ENCODE peak calls at places on chromosomes 1 and 21, in nine cellular contexts. E, C, O, Z, M, V, R, B and I are unnamed samples.

GRCh38 chr1:218785928-218786327 is 387.8 kb upstream of the LYPLAL1 start:
- DNase-seq in B (peak), R (no peak), O (peak), Z (no peak), V (peak), C (no peak), M (no peak), E (no peak), I (no peak)

GRCh38 chr1:19684677-19685076 is 20.0 kb downstream of the HTR6 start:
- DNase-seq in Z (no peak), M (no peak), O (peak), R (no peak), C (no peak), V (no peak), E (no peak), B (no peak), I (no peak)

GRCh38 chr21:44800103-44800502 is 1.5 kb downstream of the UBE2G2 start:
- DNase-seq in C (peak), B (peak), M (no peak), E (no peak), R (peak), O (peak), V (no peak), Z (no peak), I (no peak)

GRCh38 chr1:77509051-77509492 is 173.4 kb downstream of the ZZZ3 start:
- DNase-seq in E (no peak), V (no peak), R (no peak), B (no peak), C (no peak), M (no peak), O (peak), Z (no peak), I (no peak)

GRCh38 chr1:167880570-167880969 is 33.4 kb downstream of the ADCY10 start:
- DNase-seq in O (peak), Z (no peak), R (no peak), C (no peak), V (no peak), E (no peak), B (no peak), M (no peak), I (no peak)

GRCh38 chr1:52032785-52033131 is 852 bp downstream of the KTI12 start:
- DNase-seq in M (no peak), E (no peak), B (peak), V (peak), C (peak), O (peak), R (peak), Z (no peak), I (no peak)

GRCh38 chr1:203152158-203153034 is 23.2 kb downstream of the MYBPH start:
- DNase-seq in V (no peak), R (no peak), M (no peak), C (no peak), E (peak), Z (no peak), O (peak), B (peak), I (no peak)

GRCh38 chr21:30166171-30166570 is 434 bp downstream of the CLDN17 start:
- DNase-seq in M (no peak), V (no peak), E (no peak), O (no peak), B (no peak), R (no peak), Z (no peak), C (no peak), I (no peak)

GRCh38 chr1:167161762-167162161 is 58.9 kb upstream of the POU2F1 start:
- DNase-seq in Z (no peak), B (no peak), V (no peak), M (no peak), R (no peak), C (no peak), O (no peak), E (no peak), I (no peak)

GRCh38 chr1:31760901-31761470 is 3.2 kb downstream of the ADGRB2 start:
- DNase-seq in V (peak), C (peak), B (peak), M (peak), R (no peak), E (no peak), Z (no peak), O (peak), I (no peak)

GRCh38 chr1:107941123-107941522 is 23.9 kb downstream of the VAV3 start:
- DNase-seq in R (no peak), E (no peak), B (peak), M (no peak), Z (no peak), V (no peak), C (peak), O (peak), I (no peak)

GRCh38 chr1:9848022-9848421 is 24.3 kb upstream of the CLSTN1 start:
- DNase-seq in C (no peak), V (no peak), R (no peak), Z (no peak), M (no peak), O (no peak), B (no peak), E (no peak), I (no peak)

GRCh38 chr1:233514946-233515391 is 98.9 kb upstream of the KCNK1 start:
- DNase-seq in B (no peak), E (no peak), C (no peak), O (no peak), V (no peak), R (no peak), M (no peak), Z (no peak), I (no peak)

GRCh38 chr1:221667504-221667903 is 74.4 kb downstream of the DUSP10 start:
- DNase-seq in R (no peak), B (peak), Z (no peak), O (peak), C (peak), E (peak), V (no peak), M (no peak), I (no peak)

GRCh38 chr21:35697321-35697808 is 363.0 kb downstream of the SETD4 start:
- DNase-seq in C (peak), B (peak), E (no peak), Z (peak), O (peak), V (peak), R (no peak), M (no peak), I (no peak)

GRCh38 chr1:245330951-245331350 is 176.2 kb downstream of the KIF26B start:
- DNase-seq in E (no peak), O (no peak), B (no peak), M (no peak), V (no peak), C (no peak), Z (no peak), R (no peak), I (no peak)

GRCh38 chr1:53734650-53735211 is 4.2 kb downstream of the GLIS1 start:
- DNase-seq in Z (peak), V (no peak), B (peak), M (no peak), R (no peak), O (no peak), E (no peak), C (no peak), I (no peak)

GRCh38 chr1:46218443-46218842 is 15.3 kb downstream of the LURAP1 start:
- DNase-seq in Z (peak), B (no peak), M (no peak), R (no peak), V (no peak), C (no peak), E (no peak), O (no peak), I (no peak)

GRCh38 chr1:14755518-14756252 is 157.2 kb downstream of the KAZN start:
- DNase-seq in Z (no peak), B (no peak), C (peak), M (no peak), V (no peak), E (no peak), R (no peak), O (no peak), I (no peak)

GRCh38 chr1:89757532-89757931 is 63.3 kb upstream of the LRRC8D start:
- DNase-seq in Z (no peak), V (no peak), M (no peak), E (no peak), R (no peak), C (peak), O (no peak), B (no peak), I (no peak)

GRCh38 chr1:33298623-33299277 is 22.1 kb downstream of the A3GALT2 start:
- DNase-seq in M (peak), E (no peak), B (peak), V (peak), C (peak), O (peak), R (peak), Z (peak), I (peak)

GRCh38 chr1:207579436-207579799 is 65.5 kb upstream of the CR1L start:
- DNase-seq in E (no peak), R (peak), B (peak), O (peak), Z (no peak), C (peak), M (peak), V (peak), I (peak)

GRCh38 chr21:42062543-42063022 is 8.5 kb upstream of the UMODL1 start:
- DNase-seq in E (no peak), R (no peak), V (no peak), C (peak), Z (no peak), B (no peak), O (no peak), M (no peak), I (no peak)

GRCh38 chr1:112460672-112461071 is 48.1 kb upstream of the WNT2B start:
- DNase-seq in R (no peak), E (no peak), C (no peak), M (no peak), O (no peak), Z (peak), B (no peak), V (no peak), I (no peak)

GRCh38 chr1:35220976-35221375 is 28.0 kb upstream of the SFPQ start:
- DNase-seq in O (no peak), E (no peak), R (no peak), C (peak), V (no peak), Z (no peak), M (no peak), B (no peak), I (no peak)

GRCh38 chr1:237186733-237187132 is 144.7 kb downstream of the RYR2 start:
- DNase-seq in M (no peak), C (no peak), Z (no peak), O (no peak), E (no peak), B (no peak), V (no peak), R (no peak), I (no peak)

GRCh38 chr1:196407358-196408041 is 200.7 kb downstream of the KCNT2 start:
- DNase-seq in M (no peak), Z (no peak), E (peak), V (no peak), B (peak), R (peak), O (peak), C (no peak), I (no peak)

GRCh38 chr1:119323216-119323982 is 45.2 kb upstream of the HAO2 start:
- DNase-seq in M (no peak), Z (no peak), R (no peak), O (no peak), E (no peak), C (no peak), B (no peak), V (no peak), I (no peak)

GRCh38 chr1:43267291-43267805 is 2.4 kb upstream of the TMEM125 start:
- DNase-seq in V (no peak), M (no peak), C (no peak), E (no peak), B (peak), O (peak), Z (no peak), R (no peak), I (no peak)

GRCh38 chr1:210730023-210730422 is 401.3 kb downstream of the HHAT start:
- DNase-seq in C (no peak), B (no peak), R (no peak), O (no peak), Z (no peak), M (no peak), V (no peak), E (no peak), I (no peak)

GRCh38 chr1:3904006-3904842 is 4.2 kb upstream of the C1orf174 start:
- DNase-seq in C (no peak), B (no peak), E (no peak), O (no peak), R (no peak), V (peak), M (no peak), Z (no peak), I (no peak)

GRCh38 chr1:168879906-168880734 is 151.1 kb upstream of the DPT start:
- DNase-seq in M (no peak), E (no peak), C (no peak), R (no peak), B (peak), Z (peak), O (peak), V (peak), I (no peak)

GRCh38 chr1:8239306-8240023 is 78.4 kb upstream of the SLC45A1 start:
- DNase-seq in M (peak), B (no peak), E (no peak), R (peak), O (no peak), C (no peak), V (peak), Z (peak), I (no peak)

GRCh38 chr1:12450090-12450764 is 167.8 kb downstream of the DHRS3 start:
- DNase-seq in Z (peak), O (no peak), C (no peak), M (no peak), R (no peak), V (peak), B (no peak), E (no peak), I (no peak)